ENCODE peak calls at places on chromosomes 12 and 14, in ten cellular contexts. One of them, this sample, is unnamed.

GRCh38 chr12:106213721-106214121 is 34.1 kb downstream of the CKAP4 start:
- DNase-seq in WTC11: no peak
- DNase-seq in BJ: no peak
- DNase-seq in endothelial cell: no peak
- DNase-seq in sigmoid colon: no peak
- DNase-seq in left ventricle myocardium inferior: no peak
- DNase-seq in astrocyte of the spinal cord: no peak
- DNase-seq in uterus: no peak
- DNase-seq in ovary: no peak
- DNase-seq in dorsolateral prefrontal cortex: no peak
- DNase-seq in this sample: no peak

GRCh38 chr12:118981285-118982201 is at the start of gene SRRM4:
- DNase-seq in WTC11: peak
- DNase-seq in BJ: no peak
- DNase-seq in endothelial cell: peak
- DNase-seq in sigmoid colon: no peak
- DNase-seq in left ventricle myocardium inferior: no peak
- DNase-seq in astrocyte of the spinal cord: no peak
- DNase-seq in uterus: no peak
- DNase-seq in ovary: no peak
- DNase-seq in dorsolateral prefrontal cortex: peak
- DNase-seq in this sample: peak

GRCh38 chr14:96894966-96895365 is 97.8 kb downstream of the VRK1 start:
- DNase-seq in WTC11: no peak
- DNase-seq in BJ: no peak
- DNase-seq in endothelial cell: no peak
- DNase-seq in sigmoid colon: no peak
- DNase-seq in left ventricle myocardium inferior: no peak
- DNase-seq in astrocyte of the spinal cord: peak
- DNase-seq in uterus: no peak
- DNase-seq in ovary: no peak
- DNase-seq in dorsolateral prefrontal cortex: no peak
- DNase-seq in this sample: no peak

GRCh38 chr12:132506730-132507538 is 17.0 kb downstream of the FBRSL1 start:
- DNase-seq in WTC11: no peak
- DNase-seq in BJ: peak
- DNase-seq in endothelial cell: no peak
- DNase-seq in sigmoid colon: peak
- DNase-seq in left ventricle myocardium inferior: peak
- DNase-seq in astrocyte of the spinal cord: peak
- DNase-seq in uterus: peak
- DNase-seq in ovary: peak
- DNase-seq in dorsolateral prefrontal cortex: peak
- DNase-seq in this sample: peak

GRCh38 chr14:95056476-95056875 is 100.9 kb downstream of the DICER1 start:
- DNase-seq in WTC11: no peak
- DNase-seq in BJ: no peak
- DNase-seq in endothelial cell: no peak
- DNase-seq in sigmoid colon: peak
- DNase-seq in left ventricle myocardium inferior: no peak
- DNase-seq in astrocyte of the spinal cord: no peak
- DNase-seq in uterus: no peak
- DNase-seq in ovary: no peak
- DNase-seq in dorsolateral prefrontal cortex: no peak
- DNase-seq in this sample: no peak

GRCh38 chr14:104553166-104554087 is 26.1 kb upstream of the C14orf180 start:
- DNase-seq in WTC11: peak
- DNase-seq in BJ: no peak
- DNase-seq in endothelial cell: no peak
- DNase-seq in sigmoid colon: peak
- DNase-seq in left ventricle myocardium inferior: peak
- DNase-seq in astrocyte of the spinal cord: no peak
- DNase-seq in uterus: no peak
- DNase-seq in ovary: no peak
- DNase-seq in dorsolateral prefrontal cortex: no peak
- DNase-seq in this sample: no peak

GRCh38 chr12:124381454-124382207 is 86.7 kb downstream of the RFLNA start:
- DNase-seq in WTC11: no peak
- DNase-seq in BJ: peak
- DNase-seq in endothelial cell: no peak
- DNase-seq in sigmoid colon: peak
- DNase-seq in left ventricle myocardium inferior: peak
- DNase-seq in astrocyte of the spinal cord: peak
- DNase-seq in uterus: peak
- DNase-seq in ovary: peak
- DNase-seq in dorsolateral prefrontal cortex: peak
- DNase-seq in this sample: no peak

GRCh38 chr12:68779280-68779679 is 28.7 kb upstream of the MDM2 start:
- DNase-seq in WTC11: no peak
- DNase-seq in BJ: no peak
- DNase-seq in endothelial cell: no peak
- DNase-seq in sigmoid colon: no peak
- DNase-seq in left ventricle myocardium inferior: no peak
- DNase-seq in astrocyte of the spinal cord: no peak
- DNase-seq in uterus: no peak
- DNase-seq in ovary: no peak
- DNase-seq in dorsolateral prefrontal cortex: no peak
- DNase-seq in this sample: no peak

GRCh38 chr12:12979731-12980259 is 20.3 kb downstream of the HEBP1 start:
- DNase-seq in WTC11: no peak
- DNase-seq in BJ: peak
- DNase-seq in endothelial cell: no peak
- DNase-seq in sigmoid colon: no peak
- DNase-seq in left ventricle myocardium inferior: no peak
- DNase-seq in astrocyte of the spinal cord: peak
- DNase-seq in uterus: peak
- DNase-seq in ovary: no peak
- DNase-seq in dorsolateral prefrontal cortex: no peak
- DNase-seq in this sample: no peak

GRCh38 chr14:74630881-74631690 is 19.0 kb upstream of the LTBP2 start:
- DNase-seq in WTC11: no peak
- DNase-seq in BJ: no peak
- DNase-seq in endothelial cell: no peak
- DNase-seq in sigmoid colon: no peak
- DNase-seq in left ventricle myocardium inferior: no peak
- DNase-seq in astrocyte of the spinal cord: no peak
- DNase-seq in uterus: no peak
- DNase-seq in ovary: peak
- DNase-seq in dorsolateral prefrontal cortex: no peak
- DNase-seq in this sample: no peak

GRCh38 chr12:104656921-104657320 is 200.2 kb downstream of the CHST11 start:
- DNase-seq in WTC11: no peak
- DNase-seq in BJ: no peak
- DNase-seq in endothelial cell: no peak
- DNase-seq in sigmoid colon: no peak
- DNase-seq in left ventricle myocardium inferior: no peak
- DNase-seq in astrocyte of the spinal cord: peak
- DNase-seq in uterus: no peak
- DNase-seq in ovary: no peak
- DNase-seq in dorsolateral prefrontal cortex: no peak
- DNase-seq in this sample: no peak

GRCh38 chr14:99200654-99201005 is 71.4 kb downstream of the BCL11B start:
- DNase-seq in WTC11: no peak
- DNase-seq in BJ: no peak
- DNase-seq in endothelial cell: no peak
- DNase-seq in sigmoid colon: no peak
- DNase-seq in left ventricle myocardium inferior: no peak
- DNase-seq in astrocyte of the spinal cord: no peak
- DNase-seq in uterus: no peak
- DNase-seq in ovary: no peak
- DNase-seq in dorsolateral prefrontal cortex: no peak
- DNase-seq in this sample: no peak

GRCh38 chr12:3557136-3557697 is 66.2 kb downstream of the PRMT8 start:
- DNase-seq in WTC11: no peak
- DNase-seq in BJ: no peak
- DNase-seq in endothelial cell: no peak
- DNase-seq in sigmoid colon: no peak
- DNase-seq in left ventricle myocardium inferior: no peak
- DNase-seq in astrocyte of the spinal cord: no peak
- DNase-seq in uterus: no peak
- DNase-seq in ovary: no peak
- DNase-seq in dorsolateral prefrontal cortex: no peak
- DNase-seq in this sample: no peak

GRCh38 chr14:36471431-36471830 is 48.6 kb downstream of the NKX2-1 start:
- DNase-seq in WTC11: no peak
- DNase-seq in BJ: no peak
- DNase-seq in endothelial cell: no peak
- DNase-seq in sigmoid colon: no peak
- DNase-seq in left ventricle myocardium inferior: no peak
- DNase-seq in astrocyte of the spinal cord: no peak
- DNase-seq in uterus: no peak
- DNase-seq in ovary: no peak
- DNase-seq in dorsolateral prefrontal cortex: no peak
- DNase-seq in this sample: no peak

DNA sequence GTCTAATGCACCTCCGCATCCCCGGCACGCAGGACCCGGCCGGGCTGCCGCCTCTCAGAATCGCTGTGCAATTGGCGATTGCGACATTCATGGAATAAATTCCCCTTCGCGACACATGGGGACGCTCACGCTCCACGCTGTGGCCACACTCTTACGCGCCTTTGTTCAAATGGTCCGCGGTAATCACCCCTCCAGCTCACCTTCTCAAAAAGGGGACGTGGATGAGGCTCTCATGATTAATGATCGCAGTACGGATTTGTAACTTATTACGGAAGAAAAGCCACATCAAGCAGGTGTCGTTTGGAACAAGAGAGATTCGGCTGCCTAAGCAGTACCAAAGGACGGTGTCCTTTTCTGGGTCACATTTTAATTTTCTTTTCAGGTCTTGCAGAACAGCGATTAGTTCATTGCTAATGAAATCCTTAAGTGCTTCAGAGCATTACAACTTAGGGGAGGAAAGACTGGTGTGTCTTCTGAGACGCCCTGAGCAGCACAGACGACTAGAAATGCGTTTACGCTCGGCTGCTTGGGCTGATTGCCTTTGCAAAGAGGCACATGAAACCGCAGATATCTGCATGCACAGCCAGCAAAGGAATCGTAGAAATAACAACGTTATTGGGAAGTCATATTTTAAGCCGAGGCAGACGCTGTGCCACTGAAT is 37.3 kb upstream of the ADGRD1 start:
- DNase-seq in WTC11: peak
- DNase-seq in BJ: no peak
- DNase-seq in endothelial cell: peak
- DNase-seq in sigmoid colon: peak
- DNase-seq in left ventricle myocardium inferior: peak
- DNase-seq in astrocyte of the spinal cord: peak
- DNase-seq in uterus: peak
- DNase-seq in ovary: peak
- DNase-seq in dorsolateral prefrontal cortex: peak
- DNase-seq in this sample: peak
- TF ChIP-seq CTCF in WTC11: peak
- TF ChIP-seq CTCF in BJ: peak
- TF ChIP-seq CTCF in endothelial cell: peak
- TF ChIP-seq CTCF in sigmoid colon: peak
- TF ChIP-seq CTCF in left ventricle myocardium inferior: peak
- TF ChIP-seq CTCF in astrocyte of the spinal cord: peak
- TF ChIP-seq CTCF in uterus: peak
- TF ChIP-seq CTCF in ovary: peak
- TF ChIP-seq CTCF in dorsolateral prefrontal cortex: peak
- TF ChIP-seq CTCF in this sample: peak

GRCh38 chr14:46490150-46490769 is 161.3 kb downstream of the RPL10L start:
- DNase-seq in WTC11: peak
- DNase-seq in BJ: no peak
- DNase-seq in endothelial cell: peak
- DNase-seq in sigmoid colon: no peak
- DNase-seq in left ventricle myocardium inferior: no peak
- DNase-seq in astrocyte of the spinal cord: no peak
- DNase-seq in uterus: no peak
- DNase-seq in ovary: no peak
- DNase-seq in dorsolateral prefrontal cortex: no peak
- DNase-seq in this sample: peak
- TF ChIP-seq CTCF in WTC11: no peak
- TF ChIP-seq CTCF in BJ: no peak
- TF ChIP-seq CTCF in endothelial cell: peak
- TF ChIP-seq CTCF in sigmoid colon: no peak
- TF ChIP-seq CTCF in left ventricle myocardium inferior: no peak
- TF ChIP-seq CTCF in astrocyte of the spinal cord: peak
- TF ChIP-seq CTCF in uterus: no peak
- TF ChIP-seq CTCF in ovary: no peak
- TF ChIP-seq CTCF in dorsolateral prefrontal cortex: no peak
- TF ChIP-seq CTCF in this sample: peak

GRCh38 chr14:45118594-45118993 is 15.7 kb downstream of the FKBP3 start:
- DNase-seq in WTC11: no peak
- DNase-seq in BJ: no peak
- DNase-seq in endothelial cell: no peak
- DNase-seq in sigmoid colon: no peak
- DNase-seq in left ventricle myocardium inferior: no peak
- DNase-seq in astrocyte of the spinal cord: no peak
- DNase-seq in uterus: no peak
- DNase-seq in ovary: no peak
- DNase-seq in dorsolateral prefrontal cortex: no peak
- DNase-seq in this sample: no peak

GRCh38 chr14:45114327-45114726 is 20.0 kb downstream of the FKBP3 start:
- DNase-seq in WTC11: no peak
- DNase-seq in BJ: no peak
- DNase-seq in endothelial cell: no peak
- DNase-seq in sigmoid colon: no peak
- DNase-seq in left ventricle myocardium inferior: no peak
- DNase-seq in astrocyte of the spinal cord: no peak
- DNase-seq in uterus: no peak
- DNase-seq in ovary: no peak
- DNase-seq in dorsolateral prefrontal cortex: no peak
- DNase-seq in this sample: no peak

GRCh38 chr14:45125754-45126153 is 8.5 kb downstream of the FKBP3 start:
- DNase-seq in WTC11: no peak
- DNase-seq in BJ: no peak
- DNase-seq in endothelial cell: no peak
- DNase-seq in sigmoid colon: no peak
- DNase-seq in left ventricle myocardium inferior: no peak
- DNase-seq in astrocyte of the spinal cord: no peak
- DNase-seq in uterus: no peak
- DNase-seq in ovary: no peak
- DNase-seq in dorsolateral prefrontal cortex: no peak
- DNase-seq in this sample: no peak

GRCh38 chr14:45120109-45120508 is 14.2 kb downstream of the FKBP3 start:
- DNase-seq in WTC11: no peak
- DNase-seq in BJ: no peak
- DNase-seq in endothelial cell: no peak
- DNase-seq in sigmoid colon: no peak
- DNase-seq in left ventricle myocardium inferior: no peak
- DNase-seq in astrocyte of the spinal cord: no peak
- DNase-seq in uterus: no peak
- DNase-seq in ovary: no peak
- DNase-seq in dorsolateral prefrontal cortex: no peak
- DNase-seq in this sample: no peak
- TF ChIP-seq CTCF in WTC11: no peak
- TF ChIP-seq CTCF in BJ: no peak
- TF ChIP-seq CTCF in endothelial cell: no peak
- TF ChIP-seq CTCF in sigmoid colon: no peak
- TF ChIP-seq CTCF in left ventricle myocardium inferior: no peak
- TF ChIP-seq CTCF in astrocyte of the spinal cord: no peak
- TF ChIP-seq CTCF in uterus: no peak
- TF ChIP-seq CTCF in ovary: no peak
- TF ChIP-seq CTCF in dorsolateral prefrontal cortex: no peak
- TF ChIP-seq CTCF in this sample: no peak

DNA sequence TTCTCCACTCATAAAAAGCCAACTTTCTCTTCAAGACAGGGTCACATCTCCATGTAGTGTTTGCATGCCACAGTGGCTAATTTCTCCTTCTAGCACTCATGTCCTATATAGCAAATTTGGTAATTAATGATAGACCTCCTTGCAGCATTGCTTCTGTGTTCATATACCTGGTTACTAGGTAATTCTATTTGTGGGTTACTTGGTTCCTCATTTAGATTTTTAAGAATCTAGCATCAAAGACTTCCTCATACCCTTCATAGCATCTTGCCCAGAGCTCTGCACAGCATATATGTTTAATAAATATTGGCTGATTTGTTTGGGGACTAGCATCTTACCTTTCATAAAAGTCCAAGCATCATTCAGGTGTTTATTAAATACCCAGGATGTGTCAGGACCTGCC is 152.1 kb downstream of the DUSP6 start:
- DNase-seq in WTC11: no peak
- DNase-seq in BJ: no peak
- DNase-seq in endothelial cell: no peak
- DNase-seq in sigmoid colon: no peak
- DNase-seq in left ventricle myocardium inferior: no peak
- DNase-seq in astrocyte of the spinal cord: no peak
- DNase-seq in uterus: no peak
- DNase-seq in ovary: no peak
- DNase-seq in dorsolateral prefrontal cortex: no peak
- DNase-seq in this sample: no peak
- TF ChIP-seq CTCF in WTC11: no peak
- TF ChIP-seq CTCF in BJ: no peak
- TF ChIP-seq CTCF in endothelial cell: no peak
- TF ChIP-seq CTCF in sigmoid colon: no peak
- TF ChIP-seq CTCF in left ventricle myocardium inferior: no peak
- TF ChIP-seq CTCF in astrocyte of the spinal cord: no peak
- TF ChIP-seq CTCF in uterus: no peak
- TF ChIP-seq CTCF in ovary: no peak
- TF ChIP-seq CTCF in dorsolateral prefrontal cortex: no peak
- TF ChIP-seq CTCF in this sample: no peak